ENCODE peak calls at places on chromosome 15, in five cellular contexts. One of them, this sample, is unnamed.

GRCh38 chr15:75109021-75109690 is 85.8 kb downstream of the PPCDC start:
- DNase-seq in AG04450: no peak
- DNase-seq in WERI-Rb-1: peak
- DNase-seq in sigmoid colon: no peak
- DNase-seq in cardiac muscle cell: no peak
- DNase-seq in this sample: no peak

GRCh38 chr15:59904450-59904979 is 99.6 kb upstream of the FOXB1 start:
- DNase-seq in cardiac muscle cell: no peak
- DNase-seq in sigmoid colon: no peak
- DNase-seq in AG04450: no peak
- DNase-seq in WERI-Rb-1: no peak
- DNase-seq in this sample: no peak

GRCh38 chr15:51837784-51838183 is 8.3 kb downstream of the TMOD3 start:
- DNase-seq in cardiac muscle cell: peak
- DNase-seq in AG04450: no peak
- DNase-seq in WERI-Rb-1: no peak
- DNase-seq in sigmoid colon: no peak
- DNase-seq in this sample: no peak

GRCh38 chr15:92616621-92617179 is 38.9 kb downstream of the FAM174B start:
- DNase-seq in WERI-Rb-1: no peak
- DNase-seq in sigmoid colon: peak
- DNase-seq in AG04450: no peak
- DNase-seq in cardiac muscle cell: peak
- DNase-seq in this sample: peak

GRCh38 chr15:79901958-79902357 is 5.1 kb upstream of the MTHFS start:
- DNase-seq in AG04450: no peak
- DNase-seq in sigmoid colon: no peak
- DNase-seq in cardiac muscle cell: peak
- DNase-seq in WERI-Rb-1: no peak
- DNase-seq in this sample: no peak

GRCh38 chr15:77907824-77908751 is 169.4 kb downstream of the TBC1D2B start:
- DNase-seq in sigmoid colon: peak
- DNase-seq in cardiac muscle cell: peak
- DNase-seq in AG04450: no peak
- DNase-seq in WERI-Rb-1: no peak
- DNase-seq in this sample: peak

GRCh38 chr15:65327651-65328393 is 23.3 kb downstream of the RNU5B-1 start:
- DNase-seq in WERI-Rb-1: no peak
- DNase-seq in AG04450: no peak
- DNase-seq in cardiac muscle cell: no peak
- DNase-seq in sigmoid colon: no peak
- DNase-seq in this sample: no peak

GRCh38 chr15:68556139-68556990 is 22.4 kb upstream of the CORO2B start:
- DNase-seq in cardiac muscle cell: no peak
- DNase-seq in sigmoid colon: no peak
- DNase-seq in AG04450: no peak
- DNase-seq in WERI-Rb-1: no peak
- DNase-seq in this sample: no peak

GRCh38 chr15:74835312-74835823 is 7.6 kb downstream of the ULK3 start:
- DNase-seq in AG04450: no peak
- DNase-seq in WERI-Rb-1: peak
- DNase-seq in sigmoid colon: no peak
- DNase-seq in cardiac muscle cell: peak
- DNase-seq in this sample: peak

GRCh38 chr15:101489236-101489632 is 273 bp downstream of the PCSK6 start:
- DNase-seq in sigmoid colon: no peak
- DNase-seq in AG04450: no peak
- DNase-seq in WERI-Rb-1: peak
- DNase-seq in cardiac muscle cell: peak
- DNase-seq in this sample: peak

GRCh38 chr15:51129513-51130197 is 34.9 kb upstream of the TNFAIP8L3 start:
- DNase-seq in sigmoid colon: no peak
- DNase-seq in WERI-Rb-1: no peak
- DNase-seq in cardiac muscle cell: no peak
- DNase-seq in AG04450: no peak
- DNase-seq in this sample: no peak

GRCh38 chr15:75723847-75724660 is 11.4 kb upstream of the CSPG4 start:
- DNase-seq in cardiac muscle cell: peak
- DNase-seq in WERI-Rb-1: peak
- DNase-seq in sigmoid colon: peak
- DNase-seq in AG04450: peak
- DNase-seq in this sample: peak

GRCh38 chr15:97443101-97443500 is 517.4 kb upstream of the ARRDC4 start:
- DNase-seq in sigmoid colon: no peak
- DNase-seq in AG04450: no peak
- DNase-seq in cardiac muscle cell: no peak
- DNase-seq in WERI-Rb-1: no peak
- DNase-seq in this sample: no peak

GRCh38 chr15:78768531-78769408 is 42.5 kb downstream of the ADAMTS7 start:
- DNase-seq in AG04450: no peak
- DNase-seq in WERI-Rb-1: no peak
- DNase-seq in sigmoid colon: peak
- DNase-seq in cardiac muscle cell: no peak
- DNase-seq in this sample: peak

GRCh38 chr15:99466701-99467337 is 99.0 kb upstream of the MEF2A start:
- DNase-seq in cardiac muscle cell: peak
- DNase-seq in WERI-Rb-1: no peak
- DNase-seq in sigmoid colon: no peak
- DNase-seq in AG04450: no peak
- DNase-seq in this sample: no peak

GRCh38 chr15:36977620-36978610 is 122.4 kb downstream of the MEIS2 start:
- DNase-seq in AG04450: no peak
- DNase-seq in cardiac muscle cell: no peak
- DNase-seq in WERI-Rb-1: no peak
- DNase-seq in sigmoid colon: no peak
- DNase-seq in this sample: no peak

GRCh38 chr15:99668533-99669182 is 64.6 kb downstream of the LYSMD4 start:
- DNase-seq in WERI-Rb-1: no peak
- DNase-seq in sigmoid colon: no peak
- DNase-seq in cardiac muscle cell: no peak
- DNase-seq in AG04450: no peak
- DNase-seq in this sample: no peak

GRCh38 chr15:48177875-48178611 is at the start of gene MYEF2:
- DNase-seq in cardiac muscle cell: peak
- DNase-seq in AG04450: peak
- DNase-seq in sigmoid colon: peak
- DNase-seq in WERI-Rb-1: peak
- DNase-seq in this sample: peak

GRCh38 chr15:99423186-99424130 is 142.3 kb upstream of the MEF2A start:
- DNase-seq in cardiac muscle cell: no peak
- DNase-seq in WERI-Rb-1: no peak
- DNase-seq in sigmoid colon: peak
- DNase-seq in AG04450: no peak
- DNase-seq in this sample: peak

GRCh38 chr15:42107483-42107882 is 13.1 kb upstream of the PLA2G4D start:
- DNase-seq in WERI-Rb-1: no peak
- DNase-seq in cardiac muscle cell: no peak
- DNase-seq in sigmoid colon: no peak
- DNase-seq in AG04450: no peak
- DNase-seq in this sample: no peak

GRCh38 chr15:96440978-96441377 is 110.5 kb downstream of the NR2F2 start:
- DNase-seq in AG04450: no peak
- DNase-seq in sigmoid colon: no peak
- DNase-seq in WERI-Rb-1: no peak
- DNase-seq in cardiac muscle cell: no peak
- DNase-seq in this sample: no peak

GRCh38 chr15:40960926-40961325 is 7.7 kb downstream of the CHAC1 start:
- DNase-seq in sigmoid colon: peak
- DNase-seq in cardiac muscle cell: no peak
- DNase-seq in AG04450: no peak
- DNase-seq in WERI-Rb-1: no peak
- DNase-seq in this sample: peak

GRCh38 chr15:76935620-76936019 is 4.1 kb downstream of the RCN2 start:
- DNase-seq in WERI-Rb-1: no peak
- DNase-seq in AG04450: no peak
- DNase-seq in cardiac muscle cell: no peak
- DNase-seq in sigmoid colon: no peak
- DNase-seq in this sample: no peak

GRCh38 chr15:74543583-74543982 is 2.6 kb downstream of the ARID3B start:
- DNase-seq in AG04450: no peak
- DNase-seq in sigmoid colon: no peak
- DNase-seq in cardiac muscle cell: no peak
- DNase-seq in WERI-Rb-1: no peak
- DNase-seq in this sample: no peak

GRCh38 chr15:56468271-56468912 is 3.5 kb upstream of the MNS1 start:
- DNase-seq in cardiac muscle cell: no peak
- DNase-seq in WERI-Rb-1: no peak
- DNase-seq in sigmoid colon: no peak
- DNase-seq in AG04450: no peak
- DNase-seq in this sample: no peak

GRCh38 chr15:63598467-63599400 is 1.5 kb downstream of the FBXL22 start:
- DNase-seq in cardiac muscle cell: peak
- DNase-seq in WERI-Rb-1: peak
- DNase-seq in AG04450: no peak
- DNase-seq in sigmoid colon: peak
- DNase-seq in this sample: no peak

GRCh38 chr15:63599401-63600000 is 2.3 kb downstream of the FBXL22 start:
- DNase-seq in AG04450: no peak
- DNase-seq in WERI-Rb-1: peak
- DNase-seq in sigmoid colon: peak
- DNase-seq in cardiac muscle cell: peak
- DNase-seq in this sample: peak

GRCh38 chr15:63600646-63601025 is 3.4 kb downstream of the FBXL22 start:
- DNase-seq in cardiac muscle cell: peak
- DNase-seq in sigmoid colon: peak
- DNase-seq in AG04450: peak
- DNase-seq in WERI-Rb-1: peak
- DNase-seq in this sample: peak

GRCh38 chr15:63601026-63601726 is 4.0 kb downstream of the FBXL22 start:
- DNase-seq in sigmoid colon: peak
- DNase-seq in WERI-Rb-1: peak
- DNase-seq in cardiac muscle cell: peak
- DNase-seq in AG04450: no peak
- DNase-seq in this sample: peak

GRCh38 chr15:63600001-63600645 is 2.9 kb downstream of the FBXL22 start:
- DNase-seq in sigmoid colon: peak
- DNase-seq in AG04450: no peak
- DNase-seq in WERI-Rb-1: no peak
- DNase-seq in cardiac muscle cell: peak
- DNase-seq in this sample: no peak
- H3K27ac ChIP-seq in sigmoid colon: peak
- H3K27ac ChIP-seq in AG04450: peak
- H3K27ac ChIP-seq in WERI-Rb-1: peak
- H3K27ac ChIP-seq in cardiac muscle cell: no peak
- H3K27ac ChIP-seq in this sample: peak

GRCh38 chr15:66945286-66945685 is 120.1 kb upstream of the SMAD3 start:
- DNase-seq in sigmoid colon: peak
- DNase-seq in cardiac muscle cell: no peak
- DNase-seq in AG04450: no peak
- DNase-seq in WERI-Rb-1: no peak
- DNase-seq in this sample: no peak

GRCh38 chr15:66944121-66944520 is 121.3 kb upstream of the SMAD3 start:
- DNase-seq in sigmoid colon: peak
- DNase-seq in WERI-Rb-1: no peak
- DNase-seq in cardiac muscle cell: no peak
- DNase-seq in AG04450: no peak
- DNase-seq in this sample: no peak

GRCh38 chr15:66941791-66942190 is 123.6 kb upstream of the SMAD3 start:
- DNase-seq in sigmoid colon: peak
- DNase-seq in AG04450: no peak
- DNase-seq in WERI-Rb-1: no peak
- DNase-seq in cardiac muscle cell: no peak
- DNase-seq in this sample: no peak

GRCh38 chr15:66942649-66943390 is 122.6 kb upstream of the SMAD3 start:
- DNase-seq in cardiac muscle cell: no peak
- DNase-seq in WERI-Rb-1: no peak
- DNase-seq in sigmoid colon: peak
- DNase-seq in AG04450: no peak
- DNase-seq in this sample: no peak

DNA sequence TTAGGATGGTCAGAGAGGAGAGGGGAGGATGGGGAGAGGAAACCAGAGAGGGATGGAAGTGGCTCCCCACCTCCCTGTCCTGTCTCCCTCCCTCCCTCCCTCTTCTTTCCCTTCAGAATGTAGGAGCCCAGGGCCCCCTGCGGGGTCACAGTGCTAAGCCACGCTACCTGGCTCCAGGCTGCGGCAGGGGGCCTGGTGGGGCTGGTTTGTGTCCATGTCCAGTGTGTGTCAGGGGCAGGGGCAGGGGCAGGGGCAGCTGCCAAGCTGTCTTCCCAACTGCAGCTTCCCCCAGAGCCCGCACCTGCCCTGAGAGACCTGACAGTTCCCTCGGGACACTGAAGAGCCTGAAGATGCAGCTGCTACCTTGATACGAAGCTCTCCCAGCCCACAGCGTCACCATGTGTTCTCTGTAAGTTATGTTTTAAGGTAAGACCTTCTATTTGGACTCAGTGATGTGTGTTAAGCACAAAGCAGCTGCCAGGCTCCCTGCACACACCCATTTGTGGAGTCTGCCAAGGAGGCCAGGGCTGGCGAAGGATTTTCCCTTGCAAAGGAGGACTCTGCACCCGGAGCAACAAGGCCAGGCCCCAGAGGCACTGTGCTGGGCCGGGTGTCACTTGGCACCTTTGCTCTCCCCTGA is 121.8 kb upstream of the SMAD3 start:
- DNase-seq in WERI-Rb-1: no peak
- DNase-seq in AG04450: no peak
- DNase-seq in cardiac muscle cell: no peak
- DNase-seq in sigmoid colon: peak
- DNase-seq in this sample: no peak
- H3K4me3 ChIP-seq in WERI-Rb-1: no peak
- H3K4me3 ChIP-seq in AG04450: no peak
- H3K4me3 ChIP-seq in cardiac muscle cell: no peak
- H3K4me3 ChIP-seq in sigmoid colon: no peak
- H3K4me3 ChIP-seq in this sample: no peak

DNA sequence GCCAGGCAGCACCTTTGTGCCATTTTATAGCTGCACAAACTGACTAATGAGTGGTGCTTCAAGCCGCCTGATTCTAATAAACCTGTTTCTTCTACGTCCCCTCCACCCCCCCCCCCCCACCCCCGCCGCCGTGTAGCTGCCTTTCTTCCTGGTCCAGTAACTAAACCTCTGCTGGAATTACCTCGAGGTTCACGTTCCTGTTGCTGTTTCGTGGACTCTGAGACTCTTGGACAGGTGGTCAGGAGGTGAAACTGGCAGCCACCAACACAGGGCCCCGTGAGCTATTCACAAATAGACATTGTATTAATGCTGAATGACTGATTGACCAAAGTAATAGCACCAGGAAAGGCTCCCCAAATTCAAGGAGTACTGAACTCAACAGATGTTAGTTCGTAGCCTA is 73.9 kb downstream of the TRIM69 start:
- DNase-seq in sigmoid colon: no peak
- DNase-seq in cardiac muscle cell: no peak
- DNase-seq in WERI-Rb-1: no peak
- DNase-seq in AG04450: no peak
- DNase-seq in this sample: no peak
- H3K27ac ChIP-seq in sigmoid colon: no peak
- H3K27ac ChIP-seq in cardiac muscle cell: no peak
- H3K27ac ChIP-seq in WERI-Rb-1: no peak
- H3K27ac ChIP-seq in AG04450: no peak
- H3K27ac ChIP-seq in this sample: no peak

DNA sequence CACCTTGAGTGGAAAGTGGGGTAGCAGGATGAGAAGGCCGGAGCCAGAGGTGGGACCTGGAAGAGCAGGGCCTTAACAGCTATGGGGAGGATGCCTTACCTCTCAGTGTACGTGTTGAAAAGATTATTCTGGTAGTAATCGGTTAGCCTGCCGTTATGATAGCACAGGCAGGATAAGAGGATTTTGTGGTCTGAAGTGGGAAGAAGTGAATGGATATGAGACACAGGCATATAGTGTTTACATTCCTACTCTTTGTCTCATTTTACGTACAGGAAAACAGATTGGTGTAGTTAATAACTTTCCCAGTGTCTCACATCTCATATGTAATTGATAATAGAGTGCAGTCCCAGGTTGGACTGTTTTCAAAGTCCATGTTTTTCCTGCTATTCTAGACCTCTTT is 172.3 kb downstream of the KLHL25 start:
- DNase-seq in sigmoid colon: no peak
- DNase-seq in WERI-Rb-1: peak
- DNase-seq in cardiac muscle cell: peak
- DNase-seq in AG04450: peak
- DNase-seq in this sample: no peak
- H3K4me3 ChIP-seq in sigmoid colon: peak
- H3K4me3 ChIP-seq in WERI-Rb-1: no peak
- H3K4me3 ChIP-seq in cardiac muscle cell: no peak
- H3K4me3 ChIP-seq in AG04450: peak
- H3K4me3 ChIP-seq in this sample: peak

This sample was measured in upper lobe of right lung.